ENCODE peak calls at places on chromosomes 6 and 20, in four cellular contexts. G, V, Z and M are unnamed samples. For H3K27me3, the result is how much of the 10 kb centered on the place peaks cover.

GRCh38 chr6:53009511-53009910 is 14.4 kb upstream of the GSTA4 start:
- DNase-seq in V (no peak), G (no peak), Z (no peak), M (no peak)

GRCh38 chr6:33014841-33015634 is 5.6 kb upstream of the HLA-DOA start:
- DNase-seq in G (no peak), Z (no peak), V (peak), M (peak)

GRCh38 chr6:5084787-5085637 is at the start of gene PPP1R3G:
- DNase-seq in Z (peak), G (no peak), V (peak), M (peak)

GRCh38 chr6:122696853-122697252 is 82.7 kb upstream of the FABP7 start:
- DNase-seq in V (no peak), Z (no peak), G (no peak), M (no peak)

GRCh38 chr6:157946865-157947532 is 34.7 kb upstream of the SYNJ2 start:
- DNase-seq in G (no peak), Z (no peak), V (no peak), M (no peak)

GRCh38 chr6:16760536-16761468 is at the start of gene ATXN1:
- DNase-seq in G (peak), V (peak), Z (peak), M (peak)

GRCh38 chr6:7108964-7109836 is 1.4 kb downstream of the RREB1 start:
- DNase-seq in V (peak), Z (peak), G (peak), M (peak)

GRCh38 chr6:42627674-42628073 is 63.8 kb downstream of the UBR2 start:
- DNase-seq in V (peak), G (no peak), Z (no peak), M (no peak)

GRCh38 chr6:136592930-136593673 is 42.9 kb upstream of the MAP7 start:
- DNase-seq in Z (no peak), V (no peak), G (no peak), M (no peak)

GRCh38 chr6:19356692-19357091 is 480.5 kb upstream of the ID4 start:
- DNase-seq in G (no peak), V (no peak), Z (no peak), M (no peak)

GRCh38 chr20:13990465-13990864 is at the start of gene SEL1L2:
- DNase-seq in Z (no peak), G (no peak), V (no peak), M (no peak)

GRCh38 chr6:63066053-63066704 is 145.1 kb upstream of the FKBP1C start:
- DNase-seq in Z (no peak), G (no peak), V (no peak), M (no peak)

GRCh38 chr6:27755768-27756167 is 156.4 kb downstream of the OR2B2 start:
- DNase-seq in G (no peak), V (no peak), Z (no peak), M (no peak)

GRCh38 chr6:44926556-44926955 is 401.6 kb upstream of the RUNX2 start:
- DNase-seq in Z (no peak), G (no peak), V (no peak), M (no peak)

GRCh38 chr6:163745566-163746400 is 331.3 kb downstream of the QKI start:
- DNase-seq in V (no peak), Z (peak), G (no peak), M (no peak)

GRCh38 chr6:10908228-10908627 is 21.4 kb downstream of the SYCP2L start:
- DNase-seq in G (no peak), Z (no peak), V (no peak), M (no peak)

GRCh38 chr6:158233214-158233795 is 65.2 kb downstream of the GTF2H5 start:
- DNase-seq in Z (no peak), V (no peak), G (no peak), M (peak)

GRCh38 chr6:16540804-16541752 is 220.2 kb downstream of the ATXN1 start:
- DNase-seq in Z (peak), V (no peak), G (no peak), M (no peak)

GRCh38 chr6:13877116-13877515 is 47.6 kb upstream of the RNF182 start:
- DNase-seq in G (no peak), V (no peak), Z (no peak), M (no peak)

GRCh38 chr6:170464080-170464479 is 89.0 kb downstream of the PSMB1 start:
- DNase-seq in G (no peak), Z (no peak), V (no peak), M (no peak)

GRCh38 chr6:161596807-161597505 is 323.1 kb upstream of the AGPAT4 start:
- DNase-seq in Z (no peak), G (no peak), V (no peak), M (no peak)

GRCh38 chr6:39029156-39030011 is 19.2 kb upstream of the GLP1R start:
- DNase-seq in Z (no peak), G (no peak), V (peak), M (peak)

GRCh38 chr20:25273541-25274358 is 25.9 kb downstream of the PYGB start:
- DNase-seq in Z (peak), G (peak), V (peak), M (no peak)

GRCh38 chr6:4577406-4577805 is 198.8 kb upstream of the CDYL start:
- DNase-seq in Z (no peak), G (no peak), V (no peak), M (no peak)

GRCh38 chr6:109118337-109118736 is 23.0 kb downstream of the CEP57L1 start:
- DNase-seq in V (no peak), Z (no peak), G (no peak), M (no peak)

GRCh38 chr6:159037746-159038290 is 7.0 kb downstream of the TAGAP start:
- DNase-seq in V (no peak), Z (no peak), G (no peak), M (no peak)

GRCh38 chr6:119979862-119980261 is 630.3 kb upstream of the MAN1A1 start:
- DNase-seq in Z (no peak), G (no peak), V (no peak), M (no peak)

GRCh38 chr6:84870693-84871092 is 106.3 kb upstream of the TBX18 start:
- DNase-seq in V (no peak), G (no peak), Z (no peak), M (no peak)

GRCh38 chr6:43544461-43544860 is 27.6 kb downstream of the POLR1C start:
- DNase-seq in Z (no peak), V (no peak), G (no peak), M (no peak)

GRCh38 chr6:484086-484728 is 92.7 kb downstream of the IRF4 start:
- DNase-seq in G (no peak), V (no peak), Z (no peak), M (no peak)

GRCh38 chr20:62230696-62231095 is 7.6 kb upstream of the OSBPL2 start:
- DNase-seq in V (no peak), Z (no peak), G (no peak), M (no peak)

GRCh38 chr6:44636576-44637248 is 249.2 kb downstream of the CDC5L start:
- DNase-seq in V (no peak), G (no peak), Z (no peak), M (no peak)

GRCh38 chr6:113359155-113360140 is 497.7 kb upstream of the MARCKS start:
- DNase-seq in V (no peak), G (no peak), Z (no peak), M (no peak)

GRCh38 chr20:50346372-50347347 is 156.0 kb downstream of the CEBPB start:
- DNase-seq in Z (peak), G (peak), V (peak), M (peak)

GRCh38 chr6:84035484-84035883 is 1.9 kb downstream of the MRAP2 start:
- DNase-seq in V (no peak), Z (no peak), G (no peak), M (no peak)

GRCh38 chr20:19850190-19850533 is 92.1 kb downstream of the RIN2 start:
- DNase-seq in Z (peak), G (no peak), V (no peak), M (no peak)

GRCh38 chr6:168741305-168741704 is 300.3 kb downstream of the SMOC2 start:
- DNase-seq in G (no peak), Z (no peak), V (no peak), M (no peak)

GRCh38 chr20:21804779-21805178 is 99.3 kb downstream of the PAX1 start:
- DNase-seq in Z (no peak), V (no peak), G (no peak), M (no peak)

GRCh38 chr6:111361648-111362047 is 121.4 kb downstream of the REV3L start:
- DNase-seq in G (no peak), Z (no peak), V (peak), M (peak)

GRCh38 chr6:145530454-145530853 is 204.9 kb downstream of the EPM2A start:
- DNase-seq in Z (no peak), V (no peak), G (no peak), M (no peak)

GRCh38 chr6:145529582-145529981 is 205.7 kb downstream of the EPM2A start:
- DNase-seq in G (no peak), Z (no peak), V (no peak), M (no peak)

GRCh38 chr6:145531822-145532221 is 203.5 kb downstream of the EPM2A start:
- DNase-seq in Z (no peak), V (no peak), G (no peak), M (no peak)

GRCh38 chr6:145532361-145532760 is 203.0 kb downstream of the EPM2A start:
- DNase-seq in V (no peak), G (no peak), Z (no peak), M (peak)

GRCh38 chr6:145531032-145531431 is 204.3 kb downstream of the EPM2A start:
- DNase-seq in V (no peak), G (no peak), Z (no peak), M (no peak)
- H3K27me3 ChIP-seq in V (under half), G (under half), Z (under half), M (under half)

GRCh38 chr6:28816909-28817807 is 106.6 kb downstream of the TRIM27 start:
- DNase-seq in Z (no peak), V (no peak), G (no peak), M (no peak)
- H3K27me3 ChIP-seq in Z (half or more), V (half or more), G (half or more), M (under half)

DNA sequence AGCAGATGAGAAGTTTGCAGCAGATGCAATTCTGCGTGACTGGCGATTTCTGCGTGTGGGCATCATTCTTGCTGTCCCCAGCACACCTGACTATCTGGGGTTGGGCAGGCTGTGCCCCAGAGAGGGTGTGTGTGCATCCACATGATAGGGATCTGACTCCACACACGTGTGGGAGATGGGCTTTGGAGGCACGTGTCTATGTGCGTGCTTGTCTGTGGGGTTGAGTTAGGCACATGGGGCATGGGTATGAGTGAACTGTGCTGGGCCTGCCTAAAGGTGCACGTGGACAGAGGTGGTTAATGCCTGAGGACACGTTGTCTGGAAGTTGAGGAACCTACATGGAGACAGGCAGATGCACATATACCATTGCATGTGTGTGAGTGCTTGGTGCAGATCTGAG is 50.3 kb downstream of the CD40 start:
- DNase-seq in Z (no peak), G (no peak), V (no peak), M (no peak)
- H3K27me3 ChIP-seq in Z (half or more), G (under half), V (under half), M (under half)

DNA sequence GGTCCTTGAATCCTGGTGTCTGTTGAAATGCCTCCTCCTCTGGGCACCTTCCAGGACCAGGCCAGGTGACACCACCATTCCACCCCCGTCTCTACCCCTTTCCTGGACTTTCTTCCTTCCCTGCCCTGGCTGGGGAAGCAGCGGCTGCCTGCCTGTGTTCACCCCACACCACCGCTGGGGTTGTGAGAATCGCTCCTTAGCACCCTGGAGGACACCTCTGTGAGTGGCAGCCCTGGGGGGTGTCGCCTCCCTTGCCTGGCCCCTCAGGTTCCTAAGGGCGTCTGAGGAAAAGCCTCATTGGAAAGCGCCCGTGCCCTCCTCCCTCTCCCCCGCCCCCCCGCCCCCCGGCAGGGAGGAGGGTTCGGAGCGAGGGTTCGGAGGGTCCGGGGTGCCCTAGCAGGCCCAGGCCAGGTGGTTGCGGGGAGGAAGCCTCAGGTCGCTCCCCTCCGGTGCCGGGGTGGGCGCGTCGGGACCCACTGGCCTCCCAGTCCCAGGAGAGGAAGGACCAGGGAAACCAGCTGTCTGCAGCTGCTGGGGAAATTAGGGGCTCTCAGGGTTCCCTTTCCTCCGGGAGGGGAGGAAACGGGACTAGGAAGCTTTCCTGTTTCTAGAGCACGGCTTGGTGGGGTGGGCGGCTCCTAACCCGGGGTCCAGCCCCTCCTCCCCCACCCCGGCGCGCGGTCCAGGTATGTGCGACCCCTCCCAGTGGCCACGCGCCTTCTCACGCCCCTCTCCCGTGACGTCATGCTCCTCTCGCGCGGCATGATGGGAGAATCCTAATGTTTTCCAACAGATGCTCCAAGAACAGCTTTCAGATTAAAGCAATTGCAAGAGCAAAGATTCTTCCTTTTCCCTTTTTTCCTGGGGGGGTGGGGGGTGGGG is at the start of gene PHACTR3:
- DNase-seq in Z (no peak), G (no peak), V (no peak), M (no peak)
- H3K27me3 ChIP-seq in Z (half or more), G (half or more), V (under half), M (under half)

GRCh38 chr20:58754584-58754983 is 62.0 kb downstream of the NPEPL1 start:
- DNase-seq in G (no peak), Z (no peak), V (no peak), M (no peak)
- H3K27me3 ChIP-seq in G (under half), Z (half or more), V (under half), M (under half)

DNA sequence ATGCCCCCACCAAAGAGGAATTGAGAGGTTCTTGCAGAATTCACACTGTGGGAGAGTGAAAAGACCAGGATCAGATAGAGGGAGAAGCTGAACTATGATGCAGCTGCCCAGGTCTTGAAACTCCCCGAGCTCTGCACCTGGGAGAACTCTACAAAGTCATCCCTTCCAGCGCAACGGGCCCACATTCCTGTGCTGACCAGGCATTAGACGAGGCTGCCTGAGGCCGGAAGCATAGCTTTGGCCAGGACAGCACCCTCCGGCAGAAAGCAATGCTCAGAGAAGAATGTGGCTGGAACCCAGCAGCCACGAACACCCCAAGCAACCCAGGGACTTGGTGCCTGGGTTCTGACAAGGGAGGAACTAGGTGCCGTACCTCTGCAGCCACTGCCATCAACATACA is 281.5 kb upstream of the CDH4 start:
- DNase-seq in V (no peak), G (no peak), Z (no peak), M (no peak)
- H3K27me3 ChIP-seq in V (under half), G (under half), Z (half or more), M (under half)

GRCh38 chr20:38663660-38664059 is 60.6 kb upstream of the SLC32A1 start:
- DNase-seq in V (no peak), G (no peak), Z (no peak), M (no peak)

GRCh38 chr20:38665094-38665493 is 59.2 kb upstream of the SLC32A1 start:
- DNase-seq in V (no peak), Z (no peak), G (no peak), M (no peak)

GRCh38 chr20:38667417-38667956 is 56.8 kb upstream of the SLC32A1 start:
- DNase-seq in G (no peak), Z (no peak), V (no peak), M (no peak)

GRCh38 chr20:38665886-38666285 is 58.4 kb upstream of the SLC32A1 start:
- DNase-seq in V (no peak), Z (no peak), G (no peak), M (no peak)

DNA sequence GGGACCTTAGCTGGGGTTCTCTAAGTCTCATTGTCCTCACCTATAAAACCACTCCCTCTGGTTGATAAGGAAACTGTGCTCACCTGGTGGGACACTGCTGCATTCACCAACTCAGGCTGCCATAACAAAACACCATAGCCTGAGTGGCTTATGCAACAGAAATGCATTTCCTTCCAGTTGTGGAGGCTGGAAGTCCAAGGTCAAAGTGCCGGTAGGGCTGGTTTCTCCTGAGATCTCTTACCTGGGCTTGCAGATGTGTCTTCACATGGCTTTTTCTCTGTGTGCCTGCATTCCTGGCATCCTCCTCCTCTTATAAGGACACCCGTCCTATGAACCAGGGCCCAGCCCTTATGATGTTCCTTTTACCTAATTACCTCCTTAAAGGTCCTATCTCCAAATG is 60.0 kb upstream of the SLC32A1 start:
- DNase-seq in G (no peak), Z (no peak), V (no peak), M (no peak)
- H3K27me3 ChIP-seq in G (under half), Z (half or more), V (under half), M (under half)

GRCh38 chr6:35723587-35723986 is 13.2 kb upstream of the ARMC12 start:
- DNase-seq in V (no peak), Z (no peak), G (no peak), M (no peak)

GRCh38 chr6:35724471-35724870 is 12.4 kb upstream of the ARMC12 start:
- DNase-seq in Z (no peak), G (no peak), V (no peak), M (no peak)

GRCh38 chr6:35725721-35726438 is 11.0 kb upstream of the ARMC12 start:
- DNase-seq in G (peak), V (peak), Z (peak), M (peak)

GRCh38 chr6:35724059-35724458 is 12.8 kb upstream of the ARMC12 start:
- DNase-seq in G (no peak), V (no peak), Z (no peak), M (no peak)

DNA sequence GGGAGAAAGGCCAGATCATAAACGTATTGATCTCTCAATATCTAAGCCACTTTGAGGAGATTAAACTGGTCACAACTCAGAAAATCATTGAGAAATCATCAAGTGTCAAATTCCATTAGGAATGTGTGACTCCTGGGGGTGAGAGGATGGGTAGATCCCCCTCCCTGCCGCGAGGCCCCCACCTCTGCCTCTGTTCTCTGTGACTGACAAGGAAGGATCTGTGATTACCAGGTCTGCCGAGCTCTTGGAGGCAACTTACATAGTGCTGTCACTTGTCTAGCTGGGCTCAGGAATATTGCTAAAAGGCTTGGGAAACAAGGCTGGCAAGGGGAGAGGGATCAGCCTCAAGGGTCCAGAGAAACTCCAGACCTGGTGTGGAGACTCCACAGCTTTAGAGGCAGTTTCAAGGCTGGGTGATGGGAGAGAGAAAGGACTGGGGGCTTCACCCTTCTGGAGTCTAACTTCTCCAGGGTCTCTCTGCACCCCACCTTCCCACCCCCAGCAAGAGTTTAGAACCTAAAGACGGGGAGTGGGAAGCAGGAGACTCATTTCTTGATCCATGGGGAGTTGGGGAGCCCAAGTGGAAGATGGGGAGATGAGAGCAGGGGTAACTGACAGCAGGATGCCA is 11.6 kb upstream of the ARMC12 start:
- DNase-seq in Z (no peak), G (no peak), V (no peak), M (peak)
- H3K27me3 ChIP-seq in Z (under half), G (under half), V (under half), M (under half)

GRCh38 chr6:127124196-127124595 is 5.7 kb downstream of the RSPO3 start:
- DNase-seq in Z (no peak), G (no peak), V (no peak), M (no peak)
- H3K27me3 ChIP-seq in Z (half or more), G (under half), V (under half), M (under half)